ENCODE peak calls at places on chromosomes 13 and 19, in six cellular contexts. H is H54, O is GOT3, N is ovary, I is pons, B is T-helper 9 cell. M is an unnamed sample.

GRCh38 chr19:6663236-6664187 is 6.4 kb downstream of the TNFSF14 start:
- DNase-seq in H (no peak), O (no peak), N (no peak), I (no peak), B (peak; percentile 22), M (no peak)

GRCh38 chr13:20426766-20427448 is 98.8 kb downstream of the CRYL1 start:
- DNase-seq in H (no peak), O (no peak), N (no peak), I (no peak), B (no peak), M (no peak)

GRCh38 chr13:28817204-28817603 is 2.9 kb upstream of the MTUS2 start:
- DNase-seq in H (no peak), O (no peak), N (no peak), I (no peak), B (no peak), M (no peak)

GRCh38 chr13:114043421-114044053 is 69.7 kb upstream of the C13orf46 start:
- DNase-seq in H (peak; percentile 95), O (no peak), N (no peak), I (no peak), B (peak; percentile 17), M (no peak)

GRCh38 chr19:28718909-28719308 is 494.0 kb downstream of the UQCRFS1 start:
- DNase-seq in H (no peak), O (no peak), N (no peak), I (no peak), B (no peak), M (no peak)

GRCh38 chr19:17448190-17448967 is at the start of gene TMEM221:
- DNase-seq in H (no peak), O (no peak), N (peak; percentile 71), I (peak; percentile 7), B (peak; percentile 48), M (peak; percentile 31)

GRCh38 chr19:41309225-41310030 is 544 bp upstream of the CCDC97 start:
- DNase-seq in H (no peak), O (no peak), N (peak; percentile 29), I (peak; percentile 47), B (no peak), M (no peak)

GRCh38 chr13:66887088-66887487 is 343.0 kb downstream of the PCDH9 start:
- DNase-seq in H (no peak), O (no peak), N (no peak), I (peak; percentile 87), B (no peak), M (no peak)

GRCh38 chr13:27960362-27961226 is 8.5 kb downstream of the CDX2 start:
- DNase-seq in H (peak; percentile 36), O (no peak), N (no peak), I (no peak), B (no peak), M (no peak)

GRCh38 chr19:35318679-35319448 is 10.1 kb upstream of the CD22 start:
- DNase-seq in H (peak; percentile 97), O (peak; percentile 78), N (no peak), I (peak; percentile 88), B (no peak), M (no peak)

GRCh38 chr13:99997702-99998219 is 16.2 kb downstream of the ZIC2 start:
- DNase-seq in H (no peak), O (no peak), N (no peak), I (no peak), B (no peak), M (no peak)

GRCh38 chr13:109869312-109870237 is 83.2 kb upstream of the IRS2 start:
- DNase-seq in H (no peak), O (no peak), N (peak; percentile 87), I (peak; percentile 24), B (no peak), M (no peak)

GRCh38 chr19:46494115-46494935 is 1.3 kb downstream of the PNMA8B start:
- DNase-seq in H (no peak), O (no peak), N (peak; percentile 40), I (no peak), B (no peak), M (no peak)

GRCh38 chr13:20521388-20521787 is 4.3 kb downstream of the CRYL1 start:
- DNase-seq in H (no peak), O (no peak), N (no peak), I (no peak), B (no peak), M (no peak)

GRCh38 chr13:114213980-114214379 is 20.7 kb upstream of the CDC16 start:
- DNase-seq in H (no peak), O (no peak), N (no peak), I (no peak), B (no peak), M (no peak)

GRCh38 chr13:26678796-26679195 is 81.8 kb downstream of the GPR12 start:
- DNase-seq in H (no peak), O (no peak), N (no peak), I (no peak), B (no peak), M (no peak)

GRCh38 chr19:4337906-4338440 is 654 bp downstream of the STAP2 start:
- DNase-seq in H (no peak), O (no peak), N (no peak), I (no peak), B (no peak), M (no peak)

GRCh38 chr13:103063376-103063775 is 2.8 kb downstream of the SLC10A2 start:
- DNase-seq in H (no peak), O (no peak), N (no peak), I (no peak), B (no peak), M (no peak)

GRCh38 chr13:105774739-105775460 is 760.6 kb downstream of the EFNB2 start:
- DNase-seq in H (no peak), O (no peak), N (no peak), I (no peak), B (no peak), M (no peak)

GRCh38 chr19:48529156-48529555 is 17.5 kb upstream of the LMTK3 start:
- DNase-seq in H (no peak), O (no peak), N (no peak), I (no peak), B (no peak), M (no peak)

GRCh38 chr19:15124572-15125231 is 17.5 kb downstream of the SYDE1 start:
- DNase-seq in H (no peak), O (no peak), N (no peak), I (peak; percentile 11), B (no peak), M (no peak)

GRCh38 chr13:40613192-40613818 is 53.1 kb downstream of the FOXO1 start:
- DNase-seq in H (no peak), O (no peak), N (no peak), I (peak; percentile 56), B (peak; percentile 43), M (peak; percentile 33)

GRCh38 chr19:7901337-7901736 is 2.3 kb upstream of the MAP2K7 start:
- DNase-seq in H (no peak), O (no peak), N (no peak), I (no peak), B (no peak), M (no peak)

GRCh38 chr19:18772620-18773587 is 18.2 kb downstream of the COMP start:
- DNase-seq in H (no peak), O (no peak), N (no peak), I (no peak), B (no peak), M (no peak)

GRCh38 chr13:67139551-67139950 is 90.6 kb downstream of the PCDH9 start:
- DNase-seq in H (no peak), O (no peak), N (no peak), I (no peak), B (no peak), M (no peak)

GRCh38 chr19:4859697-4860096 is 7.8 kb downstream of the PLIN3 start:
- DNase-seq in H (no peak), O (no peak), N (no peak), I (no peak), B (no peak), M (no peak)

GRCh38 chr13:68984688-68985319 is 1122.8 kb upstream of the ATXN8OS start:
- DNase-seq in H (no peak), O (no peak), N (no peak), I (no peak), B (no peak), M (no peak)

GRCh38 chr19:45771331-45771933 is 2.4 kb upstream of the SIX5 start:
- DNase-seq in H (no peak), O (no peak), N (peak; percentile 71), I (no peak), B (no peak), M (no peak)

GRCh38 chr13:46903748-46904147 is 6.9 kb upstream of the HTR2A start:
- DNase-seq in H (no peak), O (no peak), N (no peak), I (no peak), B (no peak), M (no peak)

GRCh38 chr13:32408999-32409313 is 19.0 kb downstream of the N4BP2L1 start:
- DNase-seq in H (no peak), O (no peak), N (no peak), I (no peak), B (no peak), M (no peak)